ENCODE peak calls at places on chromosomes 12 and 14, in nine cellular contexts. O is uterus, Z is A549, N is small intestine, Y is IMR-90, P is pancreas, S is stomach, I is adrenal gland, B is ovary. R is an unnamed sample.
A peak's percentile ranks its signal among the peaks of the same experiment; 100 is the strongest.

GRCh38 chr14:78902010-78902623 is 731.9 kb downstream of the NRXN3 start:
- DNase-seq in O (no peak), Z (peak; percentile 34), N (peak; percentile 11), Y (peak; percentile 54), P (no peak), S (peak; percentile 31), I (peak; percentile 17), B (no peak), R (peak; percentile 59)

GRCh38 chr12:1518763-1519516 is 75.4 kb downstream of the FBXL14 start:
- DNase-seq in O (no peak), Z (peak; percentile 81), N (no peak), Y (peak; percentile 91), P (no peak), S (no peak), I (no peak), B (no peak), R (no peak)

GRCh38 chr12:33546004-33546403 is 106.4 kb upstream of the SYT10 start:
- DNase-seq in O (no peak), Z (no peak), N (no peak), Y (no peak), P (no peak), S (no peak), I (no peak), B (no peak), R (no peak)

GRCh38 chr12:47247418-47247817 is 167.7 kb upstream of the AMIGO2 start:
- DNase-seq in O (no peak), Z (no peak), N (peak; percentile 6), Y (no peak), P (peak; percentile 69), S (peak; percentile 83), I (no peak), B (no peak), R (no peak)

GRCh38 chr14:91018465-91018864 is 42.0 kb downstream of the RPS6KA5 start:
- DNase-seq in O (no peak), Z (no peak), N (peak; percentile 64), Y (no peak), P (no peak), S (no peak), I (no peak), B (no peak), R (no peak)

GRCh38 chr12:16344269-16344668 is 3.2 kb upstream of the MGST1 start:
- DNase-seq in O (no peak), Z (no peak), N (peak; percentile 56), Y (peak; percentile 47), P (no peak), S (no peak), I (no peak), B (no peak), R (no peak)

GRCh38 chr12:116538682-116539264 is 20.4 kb upstream of the MAP1LC3B2 start:
- DNase-seq in O (no peak), Z (no peak), N (no peak), Y (no peak), P (no peak), S (no peak), I (no peak), B (no peak), R (no peak)

GRCh38 chr14:59362533-59362932 is 102.6 kb downstream of the GPR135 start:
- DNase-seq in O (no peak), Z (no peak), N (peak; percentile 17), Y (peak; percentile 79), P (no peak), S (no peak), I (no peak), B (no peak), R (no peak)

GRCh38 chr14:51242545-51243490 is 2.8 kb downstream of the TMX1 start:
- DNase-seq in O (no peak), Z (no peak), N (no peak), Y (no peak), P (no peak), S (no peak), I (no peak), B (no peak), R (no peak)

GRCh38 chr14:31410048-31410654 is 10.2 kb downstream of the HEATR5A start:
- DNase-seq in O (no peak), Z (no peak), N (no peak), Y (no peak), P (no peak), S (no peak), I (no peak), B (no peak), R (no peak)

GRCh38 chr12:32125455-32126084 is 18.9 kb downstream of the BICD1 start:
- DNase-seq in O (no peak), Z (no peak), N (no peak), Y (peak; percentile 69), P (no peak), S (no peak), I (no peak), B (no peak), R (no peak)

GRCh38 chr14:77267937-77268699 is 2.9 kb downstream of the NGB start:
- DNase-seq in O (no peak), Z (no peak), N (no peak), Y (no peak), P (peak; percentile 11), S (no peak), I (no peak), B (no peak), R (no peak)

GRCh38 chr12:48002773-48003218 is 1.5 kb downstream of the COL2A1 start:
- DNase-seq in O (no peak), Z (no peak), N (no peak), Y (peak; percentile 31), P (peak; percentile 73), S (peak; percentile 48), I (no peak), B (peak; percentile 59), R (peak; percentile 73)

GRCh38 chr12:116604883-116605641 is 45.9 kb downstream of the MAP1LC3B2 start:
- DNase-seq in O (peak; percentile 41), Z (no peak), N (no peak), Y (no peak), P (no peak), S (no peak), I (no peak), B (no peak), R (no peak)

GRCh38 chr12:92421701-92422100 is 276.1 kb upstream of the BTG1 start:
- DNase-seq in O (no peak), Z (peak; percentile 75), N (no peak), Y (peak; percentile 71), P (no peak), S (no peak), I (no peak), B (no peak), R (no peak)

GRCh38 chr12:59636945-59637656 is 41.3 kb downstream of the SLC16A7 start:
- DNase-seq in O (no peak), Z (no peak), N (no peak), Y (no peak), P (no peak), S (no peak), I (no peak), B (no peak), R (no peak)

GRCh38 chr12:80937391-80938238 is at the start of gene LIN7A:
- DNase-seq in O (peak; percentile 58), Z (peak; percentile 23), N (no peak), Y (peak; percentile 31), P (no peak), S (peak; percentile 27), I (no peak), B (peak; percentile 54), R (peak; percentile 67)

GRCh38 chr12:80936642-80937390 is 918 bp downstream of the LIN7A start:
- DNase-seq in O (peak; percentile 52), Z (peak; percentile 49), N (peak; percentile 27), Y (peak; percentile 42), P (peak; percentile 80), S (peak; percentile 27), I (peak; percentile 33), B (peak; percentile 54), R (peak; percentile 66)

GRCh38 chr12:80938397-80938796 is 663 bp upstream of the LIN7A start:
- DNase-seq in O (no peak), Z (no peak), N (no peak), Y (no peak), P (no peak), S (no peak), I (no peak), B (no peak), R (no peak)

GRCh38 chr12:80941916-80942315 is 4.2 kb upstream of the LIN7A start:
- DNase-seq in O (no peak), Z (no peak), N (no peak), Y (no peak), P (no peak), S (no peak), I (no peak), B (no peak), R (no peak)

GRCh38 chr12:80939231-80939950 is 1.7 kb upstream of the LIN7A start:
- DNase-seq in O (no peak), Z (no peak), N (no peak), Y (no peak), P (no peak), S (no peak), I (no peak), B (no peak), R (peak; percentile 17)
- H3K27ac ChIP-seq in O (no peak overlapping the region), Z (no peak overlapping the region), N (no peak overlapping the region), Y (no peak overlapping the region), P (no peak overlapping the region), S (peak overlapping the region; percentile 27), I (no peak overlapping the region), B (no peak overlapping the region), R (no peak overlapping the region)

GRCh38 chr14:34496679-34497513 is 34.9 kb upstream of the SPTSSA start:
- DNase-seq in O (peak; percentile 90), Z (peak; percentile 99), N (peak; percentile 89), Y (peak; percentile 100), P (no peak), S (peak; percentile 41), I (peak; percentile 79), B (peak; percentile 87), R (no peak)
- H3K4me3 ChIP-seq in O (peak overlapping the region; percentile 3), Z (no peak overlapping the region), N (no peak overlapping the region), Y (no peak overlapping the region), P (no peak overlapping the region), S (no peak overlapping the region), I (no peak overlapping the region), B (no peak overlapping the region), R (no peak overlapping the region)

DNA sequence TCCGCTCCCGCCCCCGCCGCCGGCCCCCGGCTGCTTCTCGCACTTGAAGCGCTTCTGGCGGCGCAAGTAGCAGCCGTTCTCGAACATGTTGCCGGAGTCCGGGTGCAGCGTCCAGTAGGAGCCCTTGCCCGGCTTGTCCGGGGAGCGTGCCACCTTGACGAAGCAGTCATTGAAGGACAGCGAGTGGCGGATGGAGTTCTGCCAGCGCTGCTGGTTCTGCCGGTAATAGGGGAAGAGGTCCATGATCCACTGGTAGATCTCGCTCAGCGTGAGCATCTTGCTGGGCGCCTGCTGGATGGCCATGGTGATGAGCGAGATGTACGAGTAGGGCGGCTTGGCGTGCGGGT is 3.1 kb downstream of the FOXA1 start:
- DNase-seq in O (no peak), Z (peak; percentile 77), N (peak; percentile 47), Y (no peak), P (no peak), S (peak; percentile 64), I (no peak), B (no peak), R (no peak)
- H3K27ac ChIP-seq in O (no peak overlapping the region), Z (peak overlapping the region; percentile 90), N (peak overlapping the region; percentile 80), Y (no peak overlapping the region), P (no peak overlapping the region), S (peak overlapping the region; percentile 95), I (no peak overlapping the region), B (no peak overlapping the region), R (no peak overlapping the region)

DNA sequence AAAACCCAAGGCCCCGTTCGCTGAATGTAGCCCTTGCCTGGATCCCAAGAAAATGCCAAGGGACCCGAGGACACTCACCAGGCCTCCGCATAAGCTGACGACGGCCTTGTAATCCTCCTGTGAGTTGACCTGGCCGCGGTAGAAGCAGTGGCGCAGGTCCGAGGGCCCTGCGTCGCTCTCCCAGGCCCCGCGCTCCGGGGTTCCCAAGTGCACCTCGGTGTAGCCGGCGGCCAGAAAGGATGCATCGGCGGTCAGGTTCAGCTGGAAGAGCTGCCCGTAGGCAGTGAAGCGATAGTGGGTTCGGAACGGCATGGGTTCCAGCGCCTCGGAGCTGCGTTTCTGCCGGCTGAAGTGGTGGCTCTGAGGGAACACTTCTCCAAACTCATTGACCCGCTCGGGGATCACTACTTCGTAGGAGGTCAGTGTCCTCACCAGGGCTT is 1.2 kb downstream of the ADAMTS20 start:
- DNase-seq in O (no peak), Z (no peak), N (no peak), Y (no peak), P (peak; percentile 39), S (no peak), I (no peak), B (no peak), R (peak; percentile 20)
- H3K4me3 ChIP-seq in O (no peak overlapping the region), Z (no peak overlapping the region), N (no peak overlapping the region), Y (no peak overlapping the region), P (no peak overlapping the region), S (no peak overlapping the region), I (no peak overlapping the region), B (no peak overlapping the region), R (peak overlapping the region; percentile 74)